ENCODE peak calls at places on chromosomes 7 and 10, in four cellular contexts. X is naive B cell; F is cardiac fibroblast; O is CD8-positive, alpha-beta T cell. G is an unnamed sample.

GRCh38 chr7:3861941-3862340 is 560.9 kb downstream of the SDK1 start:
- DNase-seq in X (no peak), F (peak; percentile 72), O (no peak), G (peak; percentile 31)

GRCh38 chr7:131224996-131225395 is 102.7 kb upstream of the MKLN1 start:
- DNase-seq in X (no peak), F (no peak), O (no peak), G (no peak)

GRCh38 chr7:149686001-149686400 is 87.4 kb downstream of the ZNF467 start:
- DNase-seq in X (no peak), F (peak; percentile 85), O (no peak), G (peak; percentile 25)

GRCh38 chr7:30396379-30396778 is 82.2 kb downstream of the NOD1 start:
- DNase-seq in X (no peak), F (peak; percentile 22), O (no peak), G (no peak)

GRCh38 chr7:116271161-116271979 is 61.0 kb downstream of the TES start:
- DNase-seq in X (no peak), F (peak; percentile 74), O (no peak), G (peak; percentile 67)

GRCh38 chr7:43647314-43647691 is 64.4 kb downstream of the STK17A start:
- DNase-seq in X (no peak), F (peak; percentile 83), O (no peak), G (no peak)

GRCh38 chr7:18900801-18901200 is 216.6 kb downstream of the TWIST1 start:
- DNase-seq in X (no peak), F (peak; percentile 39), O (no peak), G (no peak)

GRCh38 chr7:64863969-64864368 is 39.1 kb upstream of the ZNF273 start:
- DNase-seq in X (no peak), F (no peak), O (peak; percentile 17), G (no peak)

GRCh38 chr10:6912424-6912823 is 332.3 kb upstream of the PRKCQ start:
- DNase-seq in X (no peak), F (peak; percentile 69), O (no peak), G (no peak)

GRCh38 chr10:79445217-79445707 is at the start of gene ZCCHC24:
- DNase-seq in X (no peak), F (no peak), O (no peak), G (peak; percentile 55)

GRCh38 chr10:129685271-129685670 is 218.2 kb downstream of the MGMT start:
- DNase-seq in X (no peak), F (no peak), O (no peak), G (no peak)

GRCh38 chr10:103096130-103096529 is 96.9 kb downstream of the NT5C2 start:
- DNase-seq in X (no peak), F (no peak), O (no peak), G (no peak)

GRCh38 chr7:4861673-4862072 is at the start of gene PAPOLB:
- DNase-seq in X (peak; percentile 21), F (peak; percentile 8), O (peak; percentile 56), G (no peak)

G was measured in trophoblast cell.